ENCODE peak calls at places on chromosome 6, in eight cellular contexts. L is breast epithelium, B is Caco-2, E is mucosa of descending colon, R is ovary, J is aorta, N is IMR-90, G is heart right ventricle. X is an unnamed sample.

GRCh38 chr6:20169786-20170185 is 42.5 kb downstream of the MBOAT1 start:
- DNase-seq in L (no peak), B (no peak), E (no peak), R (no peak), J (no peak), N (no peak), G (no peak), X (no peak)

GRCh38 chr6:119348308-119349040 is 1.1 kb downstream of the MAN1A1 start:
- DNase-seq in L (no peak), B (peak; percentile 59), E (peak; percentile 76), R (peak; percentile 40), J (peak; percentile 84), N (peak; percentile 29), G (peak; percentile 21), X (peak; percentile 29)

GRCh38 chr6:127796713-127797112 is 104.1 kb downstream of the THEMIS start:
- DNase-seq in L (no peak), B (no peak), E (no peak), R (no peak), J (no peak), N (no peak), G (no peak), X (no peak)

GRCh38 chr6:68506911-68507310 is 128.2 kb upstream of the ADGRB3 start:
- DNase-seq in L (no peak), B (no peak), E (no peak), R (no peak), J (no peak), N (no peak), G (no peak), X (no peak)

GRCh38 chr6:3740551-3741476 is 10.7 kb downstream of the PXDC1 start:
- DNase-seq in L (peak; percentile 55), B (no peak), E (no peak), R (no peak), J (no peak), N (no peak), G (no peak), X (no peak)

GRCh38 chr6:151254451-151255081 is 14.8 kb downstream of the AKAP12 start:
- DNase-seq in L (no peak), B (no peak), E (no peak), R (no peak), J (no peak), N (peak; percentile 33), G (no peak), X (no peak)

GRCh38 chr6:107344383-107344782 is 115.0 kb downstream of the PDSS2 start:
- DNase-seq in L (no peak), B (no peak), E (no peak), R (no peak), J (no peak), N (no peak), G (no peak), X (no peak)

GRCh38 chr6:108616544-108616943 is 55.8 kb downstream of the FOXO3 start:
- DNase-seq in L (no peak), B (no peak), E (no peak), R (no peak), J (no peak), N (peak; percentile 31), G (no peak), X (no peak)

GRCh38 chr6:153215242-153215641 is 84.2 kb upstream of the RGS17 start:
- DNase-seq in L (no peak), B (no peak), E (no peak), R (no peak), J (no peak), N (no peak), G (no peak), X (no peak)

GRCh38 chr6:144543006-144543871 is 258.1 kb downstream of the UTRN start:
- DNase-seq in L (no peak), B (no peak), E (no peak), R (no peak), J (no peak), N (peak; percentile 60), G (no peak), X (no peak)

GRCh38 chr6:79605061-79605460 is 26.1 kb upstream of the SH3BGRL2 start:
- DNase-seq in L (no peak), B (no peak), E (no peak), R (no peak), J (no peak), N (peak; percentile 43), G (no peak), X (no peak)

GRCh38 chr6:72216222-72217106 is 330.1 kb downstream of the RIMS1 start:
- DNase-seq in L (peak; percentile 57), B (peak; percentile 47), E (no peak), R (no peak), J (no peak), N (no peak), G (no peak), X (no peak)

GRCh38 chr6:16230953-16231352 is 7.4 kb upstream of the GMPR start:
- DNase-seq in L (no peak), B (no peak), E (no peak), R (no peak), J (no peak), N (no peak), G (no peak), X (no peak)

GRCh38 chr6:139753198-139753861 is 378.9 kb upstream of the CITED2 start:
- DNase-seq in L (no peak), B (peak; percentile 38), E (no peak), R (no peak), J (no peak), N (peak; percentile 77), G (no peak), X (no peak)

DNA sequence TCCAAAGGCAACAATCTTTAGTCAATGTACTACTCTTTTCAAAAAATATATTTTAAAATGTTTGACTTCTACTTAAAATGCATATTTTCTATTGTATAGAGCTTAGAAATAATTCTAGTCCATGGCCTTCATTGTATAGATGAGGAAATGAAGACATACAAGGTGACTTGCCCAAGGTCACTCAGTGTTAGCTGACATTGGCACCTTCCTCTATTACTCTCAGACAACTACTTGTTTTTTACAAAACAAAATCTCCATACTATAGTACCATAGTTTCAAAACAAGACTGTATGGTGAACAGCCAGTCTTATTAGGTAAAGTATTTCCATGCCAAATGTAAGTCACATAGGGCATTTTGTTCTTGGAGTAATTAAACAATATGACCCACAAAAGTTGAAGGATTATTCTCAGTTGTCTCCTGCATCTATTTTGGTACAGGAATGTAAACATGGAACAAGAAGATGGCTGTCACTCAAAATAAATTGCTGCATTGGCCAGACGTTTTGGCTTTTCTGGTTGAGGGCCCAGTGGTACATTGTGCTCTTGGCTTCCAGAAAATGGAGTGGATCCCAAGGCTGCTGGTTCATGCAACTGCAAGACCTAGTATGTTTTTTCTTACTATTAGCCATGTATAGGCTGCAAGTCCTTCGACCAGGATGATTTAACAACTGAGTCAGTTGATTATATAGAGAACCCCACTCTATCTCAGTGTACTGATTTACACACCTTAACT is 54.3 kb upstream of the NOX3 start:
- DNase-seq in L (no peak), B (no peak), E (no peak), R (no peak), J (no peak), N (no peak), G (no peak), X (no peak)
- H3K4me3 ChIP-seq in L (no peak overlapping the region), B (no peak overlapping the region), E (no peak overlapping the region), R (no peak overlapping the region), J (no peak overlapping the region), N (no peak overlapping the region), G (no peak overlapping the region), X (no peak overlapping the region)

GRCh38 chr6:43706788-43707187 is 19.2 kb upstream of the MRPS18A start:
- DNase-seq in L (no peak), B (no peak), E (no peak), R (no peak), J (peak; percentile 71), N (peak; percentile 38), G (no peak), X (no peak)

GRCh38 chr6:43707767-43708166 is 20.2 kb upstream of the MRPS18A start:
- DNase-seq in L (no peak), B (no peak), E (no peak), R (no peak), J (no peak), N (no peak), G (no peak), X (no peak)

GRCh38 chr6:43703512-43704429 is 16.2 kb upstream of the MRPS18A start:
- DNase-seq in L (no peak), B (no peak), E (no peak), R (no peak), J (peak; percentile 4), N (no peak), G (no peak), X (no peak)

GRCh38 chr6:43707269-43707668 is 19.7 kb upstream of the MRPS18A start:
- DNase-seq in L (no peak), B (no peak), E (no peak), R (no peak), J (no peak), N (no peak), G (no peak), X (no peak)

GRCh38 chr6:43705996-43706395 is 18.4 kb upstream of the MRPS18A start:
- DNase-seq in L (no peak), B (no peak), E (no peak), R (no peak), J (no peak), N (peak; percentile 58), G (no peak), X (no peak)
- H3K4me1 ChIP-seq in L (peaks cover 8% of the 10 kb centered on the region), B (peaks cover 17% of the 10 kb centered on the region), E (peaks cover 39% of the 10 kb centered on the region), R (peaks cover 21% of the 10 kb centered on the region), J (no peaks in the 10 kb centered on the region), N (peaks cover 30% of the 10 kb centered on the region), G (peaks cover 77% of the 10 kb centered on the region), X (no peaks in the 10 kb centered on the region)

GRCh38 chr6:30882764-30883475 is 1.4 kb upstream of the DDR1 start:
- DNase-seq in L (peak; percentile 89), B (peak; percentile 83), E (peak; percentile 90), R (peak; percentile 56), J (no peak), N (no peak), G (no peak), X (no peak)
- H3K4me3 ChIP-seq in L (peak overlapping the region; percentile 84), B (peak overlapping the region; percentile 46), E (peak overlapping the region; percentile 3), R (peak overlapping the region; percentile 82), J (no peak overlapping the region), N (no peak overlapping the region), G (no peak overlapping the region), X (no peak overlapping the region)

GRCh38 chr6:125970760-125971159 is 14.2 kb downstream of the HINT3 start:
- DNase-seq in L (no peak), B (no peak), E (no peak), R (no peak), J (no peak), N (no peak), G (no peak), X (no peak)

GRCh38 chr6:125962900-125963497 is 6.4 kb downstream of the HINT3 start:
- DNase-seq in L (no peak), B (no peak), E (no peak), R (no peak), J (no peak), N (no peak), G (no peak), X (no peak)

GRCh38 chr6:125961117-125961516 is 4.5 kb downstream of the HINT3 start:
- DNase-seq in L (no peak), B (no peak), E (no peak), R (no peak), J (no peak), N (no peak), G (no peak), X (no peak)

GRCh38 chr6:125968493-125968892 is 11.9 kb downstream of the HINT3 start:
- DNase-seq in L (no peak), B (no peak), E (no peak), R (no peak), J (no peak), N (no peak), G (no peak), X (no peak)

DNA sequence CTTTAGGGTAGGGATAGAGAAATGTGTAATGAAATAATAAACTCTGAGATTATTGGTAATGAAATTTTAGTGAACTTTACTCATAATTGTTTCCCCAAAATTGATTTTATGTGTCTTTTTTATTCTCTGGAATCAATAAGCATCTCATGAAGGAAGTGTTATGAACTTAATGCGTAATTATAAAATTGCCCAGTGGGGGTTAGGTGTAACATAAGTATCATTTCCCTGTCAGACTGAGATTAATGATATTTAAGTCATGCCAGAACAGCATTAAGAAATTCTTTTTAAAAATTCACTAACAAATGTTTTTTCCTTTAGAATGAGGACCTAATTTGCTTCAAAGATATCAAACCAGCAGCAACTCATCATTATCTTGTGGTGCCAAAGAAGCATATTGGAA is 10.0 kb downstream of the HINT3 start:
- DNase-seq in L (no peak), B (no peak), E (no peak), R (no peak), J (no peak), N (no peak), G (no peak), X (no peak)
- H3K4me1 ChIP-seq in L (no peaks in the 10 kb centered on the region), B (peaks cover 19% of the 10 kb centered on the region), E (no peaks in the 10 kb centered on the region), R (no peaks in the 10 kb centered on the region), J (peaks cover 6% of the 10 kb centered on the region), N (no peaks in the 10 kb centered on the region), G (no peaks in the 10 kb centered on the region), X (no peaks in the 10 kb centered on the region)

X was measured in CD4-positive, CD25-positive, alpha-beta regulatory T cell.